ENCODE peak calls at places on chromosomes 5 and 9, in six cellular contexts. K, Z, J, E, X and P are unnamed samples.

GRCh38 chr5:137075163-137075970 is 423.8 kb downstream of the SPOCK1 start:
- DNase-seq in K (peak; percentile 97), Z (peak; percentile 62), J (peak; percentile 94), E (peak; percentile 44), X (peak; percentile 35), P (no peak)

GRCh38 chr9:86974421-86974820 is 27.1 kb upstream of the GAS1 start:
- DNase-seq in K (no peak), Z (no peak), J (no peak), E (no peak), X (no peak), P (no peak)

GRCh38 chr5:82358454-82358853 is 80.3 kb upstream of the RPS23 start:
- DNase-seq in K (no peak), Z (no peak), J (no peak), E (no peak), X (peak; percentile 56), P (peak; percentile 95)

GRCh38 chr5:113181853-113182490 is 205.4 kb downstream of the DCP2 start:
- DNase-seq in K (peak; percentile 40), Z (no peak), J (no peak), E (no peak), X (no peak), P (no peak)

GRCh38 chr9:21415492-21416267 is 6.8 kb downstream of the IFNA8 start:
- DNase-seq in K (no peak), Z (no peak), J (no peak), E (no peak), X (no peak), P (peak; percentile 79)

GRCh38 chr5:153827407-153827806 is 211.3 kb downstream of the FAM114A2 start:
- DNase-seq in K (peak; percentile 70), Z (no peak), J (peak; percentile 58), E (no peak), X (no peak), P (no peak)

GRCh38 chr5:9456435-9457042 is 89.3 kb downstream of the SEMA5A start:
- DNase-seq in K (no peak), Z (no peak), J (peak; percentile 19), E (no peak), X (no peak), P (peak; percentile 94)

GRCh38 chr5:40688127-40688756 is 8.5 kb downstream of the PTGER4 start:
- DNase-seq in K (peak; percentile 94), Z (peak; percentile 77), J (peak; percentile 92), E (peak; percentile 82), X (peak; percentile 91), P (peak; percentile 57)

GRCh38 chr9:34459941-34460340 is 1.3 kb downstream of the DNAI1 start:
- DNase-seq in K (no peak), Z (no peak), J (no peak), E (no peak), X (no peak), P (no peak)

GRCh38 chr9:130895481-130896232 is 955 bp downstream of the QRFP start:
- DNase-seq in K (peak; percentile 71), Z (no peak), J (peak; percentile 62), E (no peak), X (peak; percentile 10), P (no peak)

GRCh38 chr9:38421498-38422211 is 2.6 kb downstream of the IGFBPL1 start:
- DNase-seq in K (peak; percentile 82), Z (no peak), J (peak; percentile 72), E (no peak), X (no peak), P (no peak)

GRCh38 chr5:149407331-149408251 is 28.5 kb upstream of the IL17B start:
- DNase-seq in K (no peak), Z (no peak), J (no peak), E (no peak), X (peak; percentile 51), P (no peak)

GRCh38 chr5:149408252-149409099 is 29.4 kb upstream of the IL17B start:
- DNase-seq in K (no peak), Z (no peak), J (no peak), E (no peak), X (no peak), P (no peak)

GRCh38 chr5:149406203-149406978 is 27.3 kb upstream of the IL17B start:
- DNase-seq in K (peak; percentile 80), Z (no peak), J (peak; percentile 79), E (peak; percentile 82), X (peak; percentile 96), P (peak; percentile 79)

GRCh38 chr5:149405550-149406202 is 26.6 kb upstream of the IL17B start:
- DNase-seq in K (peak; percentile 56), Z (no peak), J (no peak), E (no peak), X (no peak), P (no peak)

DNA sequence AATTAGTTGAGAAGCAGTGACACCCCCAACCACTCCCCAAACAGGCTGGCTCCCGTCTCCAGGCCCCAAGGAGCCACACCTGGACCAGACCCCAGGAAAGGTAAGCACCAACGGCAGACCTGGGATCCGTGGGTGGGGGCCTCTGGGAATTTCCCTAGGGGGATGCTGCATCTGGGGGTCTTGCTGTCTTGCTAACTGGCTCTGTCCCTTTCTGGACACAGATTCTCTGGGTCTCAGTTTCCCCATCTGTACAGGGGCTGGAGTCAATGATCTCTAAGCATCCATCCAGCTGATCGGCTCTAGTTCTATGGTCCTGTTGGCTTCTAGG is 27.9 kb upstream of the IL17B start:
- DNase-seq in K (no peak), Z (no peak), J (no peak), E (no peak), X (no peak), P (no peak)
- H3K4me3 ChIP-seq in K (no peak overlapping the region), Z (peak overlapping the region; percentile 55), J (no peak overlapping the region), E (peak overlapping the region; percentile 67), X (peak overlapping the region; percentile 62), P (peak overlapping the region; percentile 89)

DNA sequence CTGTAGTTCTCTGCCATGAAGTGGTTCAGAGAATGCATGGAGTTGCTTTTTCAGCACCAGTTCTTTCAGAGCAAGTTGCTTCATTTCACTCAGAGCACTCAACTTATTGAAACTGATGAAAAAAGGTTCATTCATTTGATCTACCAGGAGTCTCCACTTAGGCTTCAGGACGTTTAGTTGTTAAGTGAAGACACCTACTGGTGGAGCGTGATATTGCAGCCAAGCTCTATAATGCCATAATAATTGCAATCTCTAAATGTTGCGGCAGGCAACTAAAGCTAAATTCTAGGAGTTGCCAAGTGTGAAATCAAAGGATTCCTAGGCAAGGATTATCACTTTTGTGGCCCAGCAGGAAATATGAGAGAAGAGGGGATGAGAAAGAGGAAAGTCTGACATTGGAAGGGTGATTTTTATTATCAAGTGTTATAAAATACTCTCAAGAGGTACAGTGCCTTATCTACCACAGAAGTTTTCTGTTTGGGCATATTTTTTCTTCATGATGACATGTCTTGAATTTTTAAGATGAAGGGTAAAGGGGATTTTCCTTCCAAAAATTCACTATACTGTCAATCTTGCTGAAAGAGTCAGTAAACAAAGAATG is 83.6 kb downstream of the SH3PXD2B start:
- DNase-seq in K (peak; percentile 80), Z (no peak), J (peak; percentile 87), E (no peak), X (peak; percentile 67), P (peak; percentile 23)
- TF ChIP-seq CTCF in K (peak; percentile 81), Z (peak; percentile 55), J (peak; percentile 70), E (peak; percentile 53), X (peak; percentile 82), P (peak; percentile 68)

GRCh38 chr9:101485873-101486692 is 47.6 kb upstream of the RNF20 start:
- DNase-seq in K (peak; percentile 80), Z (peak; percentile 74), J (peak; percentile 81), E (peak; percentile 51), X (peak; percentile 2), P (no peak)
- H3K4me3 ChIP-seq in K (peak overlapping the region; percentile 86), Z (peak overlapping the region; percentile 80), J (peak overlapping the region; percentile 76), E (peak overlapping the region; percentile 73), X (peak overlapping the region; percentile 59), P (peak overlapping the region; percentile 75)

GRCh38 chr9:92242115-92242778 is 51.2 kb downstream of the IARS1 start:
- DNase-seq in K (peak; percentile 69), Z (no peak), J (peak; percentile 18), E (no peak), X (peak; percentile 73), P (peak; percentile 78)
- TF ChIP-seq CTCF in K (peak; percentile 83), Z (peak; percentile 27), J (peak; percentile 55), E (no peak), X (peak; percentile 62), P (peak; percentile 66)

DNA sequence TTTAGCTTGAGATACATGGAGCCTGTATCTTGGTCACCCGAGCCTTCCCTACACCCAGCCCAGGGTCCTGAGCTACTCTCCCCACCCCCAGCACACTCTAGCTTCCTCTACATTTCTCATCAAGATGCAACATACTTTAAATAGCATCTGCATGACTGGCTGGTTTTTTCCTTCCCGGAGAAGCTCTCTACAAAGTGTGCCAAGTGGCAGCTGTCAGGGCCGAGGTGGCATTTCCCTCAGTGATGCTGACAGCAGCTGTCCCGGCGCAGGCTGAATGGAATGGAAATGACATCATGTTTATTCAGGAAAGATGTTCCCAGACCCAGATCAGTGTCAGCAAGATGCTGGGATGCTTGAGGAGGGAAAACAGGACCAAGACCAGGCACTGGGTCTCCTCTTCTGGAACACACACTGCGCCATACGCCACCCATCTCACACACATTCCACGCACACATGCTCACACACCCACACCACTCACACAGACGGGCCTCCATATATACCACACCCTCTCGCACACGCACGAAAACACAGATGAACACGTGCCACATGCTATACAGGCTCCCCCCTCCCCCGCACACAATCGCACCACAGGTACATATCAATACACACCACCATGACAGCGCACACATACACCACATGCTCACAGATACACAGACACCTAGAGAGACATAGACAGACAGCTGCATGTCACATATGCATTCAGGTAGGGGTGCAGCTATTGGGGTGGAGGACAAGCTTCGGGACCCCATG is 67.8 kb downstream of the LHX2 start:
- DNase-seq in K (peak; percentile 65), Z (no peak), J (peak; percentile 47), E (peak; percentile 40), X (peak; percentile 62), P (peak; percentile 54)
- H3K4me3 ChIP-seq in K (no peak overlapping the region), Z (no peak overlapping the region), J (no peak overlapping the region), E (no peak overlapping the region), X (no peak overlapping the region), P (no peak overlapping the region)

GRCh38 chr9:124792257-124792975 is 15.5 kb downstream of the OLFML2A start:
- DNase-seq in K (no peak), Z (peak; percentile 29), J (no peak), E (no peak), X (no peak), P (no peak)

GRCh38 chr9:124795881-124796415 is 19.0 kb downstream of the OLFML2A start:
- DNase-seq in K (no peak), Z (no peak), J (peak; percentile 30), E (peak; percentile 56), X (peak; percentile 54), P (peak; percentile 43)

GRCh38 chr9:124792976-124793594 is 16.2 kb downstream of the OLFML2A start:
- DNase-seq in K (no peak), Z (no peak), J (no peak), E (no peak), X (peak; percentile 85), P (no peak)

GRCh38 chr9:124797343-124798103 is 20.6 kb downstream of the OLFML2A start:
- DNase-seq in K (no peak), Z (no peak), J (no peak), E (peak; percentile 70), X (peak; percentile 82), P (no peak)

GRCh38 chr9:124794902-124795491 is 18.1 kb downstream of the OLFML2A start:
- DNase-seq in K (no peak), Z (no peak), J (no peak), E (no peak), X (no peak), P (no peak)
- TF ChIP-seq CTCF in K (peak; percentile 52), Z (peak; percentile 44), J (peak; percentile 55), E (no peak), X (no peak), P (no peak)